ENCODE peak calls at places on chromosomes 4 and X, in seven cellular contexts. L, W, U, E, F, H and Q are unnamed samples.

GRCh38 chr4:19971829-19972228 is 279.9 kb upstream of the SLIT2 start:
- DNase-seq in L (no peak), W (no peak), U (peak), E (no peak), F (no peak), H (no peak), Q (no peak)

GRCh38 chr4:145178740-145179139 is 1.6 kb downstream of the OTUD4 start:
- DNase-seq in L (no peak), W (no peak), U (no peak), E (peak), F (peak), H (no peak), Q (no peak)

GRCh38 chrX:116281106-116281505 is 110.6 kb downstream of the AGTR2 start:
- DNase-seq in L (no peak), W (no peak), U (no peak), E (peak), F (no peak), H (no peak), Q (no peak)

GRCh38 chrX:123121241-123121640 is 62.8 kb upstream of the GRIA3 start:
- DNase-seq in L (no peak), W (no peak), U (peak), E (peak), F (no peak), H (no peak), Q (no peak)

GRCh38 chrX:133939655-133940054 is 45.7 kb downstream of the GPC3 start:
- DNase-seq in L (no peak), W (no peak), U (no peak), E (no peak), F (no peak), H (no peak), Q (no peak)

GRCh38 chrX:26651755-26652154 is 435.8 kb downstream of the MAGEB5 start:
- DNase-seq in L (no peak), W (no peak), U (no peak), E (no peak), F (no peak), H (no peak), Q (no peak)

GRCh38 chr4:3451956-3452355 is 10.2 kb downstream of the HGFAC start:
- DNase-seq in L (no peak), W (peak), U (peak), E (peak), F (no peak), H (no peak), Q (no peak)

GRCh38 chr4:120977435-120977997 is 55.0 kb upstream of the PRDM5 start:
- DNase-seq in L (no peak), W (peak), U (peak), E (peak), F (peak), H (peak), Q (peak)

GRCh38 chr4:173319696-173320095 is 14.5 kb downstream of the HMGB2 start:
- DNase-seq in L (no peak), W (no peak), U (peak), E (no peak), F (no peak), H (no peak), Q (no peak)

GRCh38 chrX:138723301-138723700 is 11.8 kb upstream of the FGF13 start:
- DNase-seq in L (no peak), W (no peak), U (no peak), E (no peak), F (no peak), H (no peak), Q (no peak)

GRCh38 chr4:113469023-113469390 is 292.5 kb downstream of the CAMK2D start:
- DNase-seq in L (no peak), W (no peak), U (no peak), E (no peak), F (no peak), H (no peak), Q (no peak)

GRCh38 chrX:153423652-153424051 is 12.4 kb downstream of the ZFP92 start:
- DNase-seq in L (no peak), W (no peak), U (no peak), E (no peak), F (no peak), H (no peak), Q (no peak)

GRCh38 chr4:78766026-78766425 is 10.1 kb upstream of the BMP2K start:
- DNase-seq in L (no peak), W (peak), U (no peak), E (no peak), F (no peak), H (no peak), Q (no peak)

GRCh38 chr4:101020956-101021355 is 326.4 kb downstream of the PPP3CA start:
- DNase-seq in L (no peak), W (peak), U (peak), E (peak), F (peak), H (peak), Q (no peak)

GRCh38 chrX:7088968-7089615 is 58.4 kb upstream of the STS start:
- DNase-seq in L (no peak), W (no peak), U (no peak), E (no peak), F (peak), H (no peak), Q (no peak)

GRCh38 chrX:34563809-34564208 is 93.3 kb downstream of the TMEM47 start:
- DNase-seq in L (no peak), W (no peak), U (no peak), E (peak), F (no peak), H (no peak), Q (no peak)

GRCh38 chrX:101079223-101079622 is 544 bp downstream of the TMEM35A start:
- DNase-seq in L (no peak), W (no peak), U (no peak), E (no peak), F (no peak), H (no peak), Q (no peak)

GRCh38 chr4:143773998-143774898 is 73.8 kb upstream of the FREM3 start:
- DNase-seq in L (no peak), W (peak), U (peak), E (peak), F (peak), H (peak), Q (peak)

GRCh38 chr4:63937961-63938360 is 471.3 kb downstream of the TECRL start:
- DNase-seq in L (no peak), W (no peak), U (no peak), E (no peak), F (no peak), H (no peak), Q (no peak)

GRCh38 chrX:148567779-148568178 is 67.4 kb downstream of the AFF2 start:
- DNase-seq in L (no peak), W (no peak), U (no peak), E (no peak), F (no peak), H (no peak), Q (no peak)

GRCh38 chr4:105472871-105473339 is 957 bp downstream of the PPA2 start:
- DNase-seq in L (no peak), W (no peak), U (no peak), E (no peak), F (no peak), H (no peak), Q (no peak)

GRCh38 chr4:73583661-73584060 is 36.6 kb downstream of the RASSF6 start:
- DNase-seq in L (no peak), W (no peak), U (no peak), E (no peak), F (no peak), H (no peak), Q (no peak)

GRCh38 chr4:54783402-54784110 is 125.8 kb downstream of the KIT start:
- DNase-seq in L (no peak), W (no peak), U (no peak), E (no peak), F (no peak), H (no peak), Q (no peak)

GRCh38 chr4:141705048-141705746 is 68.8 kb downstream of the IL15 start:
- DNase-seq in L (no peak), W (no peak), U (no peak), E (no peak), F (peak), H (peak), Q (peak)

GRCh38 chrX:63128509-63128908 is 222.6 kb downstream of the SPIN4 start:
- DNase-seq in L (no peak), W (no peak), U (peak), E (peak), F (no peak), H (no peak), Q (no peak)

GRCh38 chrX:143095841-143096240 is 70.1 kb downstream of the SPANXN4 start:
- DNase-seq in L (no peak), W (no peak), U (no peak), E (no peak), F (no peak), H (no peak), Q (no peak)

GRCh38 chr4:7194251-7195137 is 2.2 kb downstream of the SORCS2 start:
- DNase-seq in L (no peak), W (no peak), U (no peak), E (no peak), F (no peak), H (no peak), Q (no peak)

GRCh38 chr4:117400039-117400835 is 314.9 kb upstream of the TRAM1L1 start:
- DNase-seq in L (no peak), W (peak), U (peak), E (peak), F (no peak), H (no peak), Q (no peak)

GRCh38 chrX:118562574-118563164 is 67.1 kb downstream of the DOCK11 start:
- DNase-seq in L (no peak), W (no peak), U (no peak), E (no peak), F (no peak), H (no peak), Q (no peak)

GRCh38 chr4:2339458-2340271 is 77.8 kb upstream of the MXD4 start:
- DNase-seq in L (peak), W (no peak), U (no peak), E (no peak), F (peak), H (no peak), Q (no peak)

GRCh38 chrX:38220936-38221386 is 290 bp upstream of the SRPX start:
- DNase-seq in L (no peak), W (no peak), U (no peak), E (no peak), F (no peak), H (no peak), Q (no peak)

GRCh38 chr4:182293836-182294235 is 50.6 kb downstream of the TENM3 start:
- DNase-seq in L (no peak), W (no peak), U (no peak), E (no peak), F (no peak), H (no peak), Q (no peak)

GRCh38 chr4:89160806-89161205 is 49.5 kb downstream of the TIGD2 start:
- DNase-seq in L (no peak), W (no peak), U (no peak), E (no peak), F (no peak), H (no peak), Q (no peak)
- TF ChIP-seq CTCF in L (no peak), W (no peak), U (no peak), E (no peak), F (no peak), H (no peak), Q (no peak)

GRCh38 chr4:169485791-169486742 is 126.3 kb downstream of the NEK1 start:
- DNase-seq in L (no peak), W (no peak), U (peak), E (peak), F (peak), H (peak), Q (peak)
- TF ChIP-seq CTCF in L (peak), W (peak), U (peak), E (peak), F (peak), H (peak), Q (peak)

GRCh38 chrX:71653344-71653743 is 14.0 kb upstream of the LOC101059915 start:
- DNase-seq in L (no peak), W (no peak), U (no peak), E (no peak), F (no peak), H (no peak), Q (no peak)

GRCh38 chrX:71652405-71652804 is 14.9 kb upstream of the LOC101059915 start:
- DNase-seq in L (no peak), W (peak), U (peak), E (peak), F (peak), H (no peak), Q (peak)

GRCh38 chrX:71650333-71650969 is 16.9 kb upstream of the LOC101059915 start:
- DNase-seq in L (no peak), W (no peak), U (no peak), E (no peak), F (peak), H (no peak), Q (no peak)
- TF ChIP-seq CTCF in L (no peak), W (no peak), U (no peak), E (peak), F (peak), H (peak), Q (peak)

GRCh38 chrX:94831364-94831763 is 1157.4 kb downstream of the FAM133A start:
- DNase-seq in L (no peak), W (no peak), U (no peak), E (peak), F (no peak), H (no peak), Q (no peak)

GRCh38 chrX:94830717-94831116 is 1156.7 kb downstream of the FAM133A start:
- DNase-seq in L (no peak), W (no peak), U (no peak), E (no peak), F (no peak), H (no peak), Q (no peak)

DNA sequence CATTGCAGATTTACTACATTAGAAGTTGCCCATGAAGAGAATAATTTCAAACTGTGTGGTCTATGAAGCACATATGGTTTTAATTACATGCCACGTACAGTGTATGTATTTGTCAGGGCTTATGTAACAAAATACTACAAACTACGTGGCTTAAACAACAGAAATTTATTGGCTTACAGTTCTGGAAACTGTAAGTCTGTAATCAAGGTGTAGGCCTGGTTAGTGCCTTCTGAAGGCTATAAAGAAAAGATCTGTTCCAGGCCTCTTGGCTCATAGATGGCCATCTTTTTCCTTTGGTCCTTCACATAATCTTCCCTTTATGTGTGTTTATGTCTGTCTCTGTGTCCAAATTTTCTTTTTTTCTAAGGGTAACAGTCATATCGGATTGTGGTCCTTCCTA is 1160.2 kb downstream of the FAM133A start:
- DNase-seq in L (no peak), W (no peak), U (no peak), E (no peak), F (no peak), H (no peak), Q (no peak)
- TF ChIP-seq CTCF in L (no peak), W (no peak), U (no peak), E (no peak), F (no peak), H (no peak), Q (no peak)

GRCh38 chr4:38994135-38994534 is 38.1 kb downstream of the TMEM156 start:
- DNase-seq in L (no peak), W (no peak), U (no peak), E (no peak), F (no peak), H (no peak), Q (no peak)

GRCh38 chr4:38990241-38990640 is 42.0 kb downstream of the TMEM156 start:
- DNase-seq in L (no peak), W (no peak), U (no peak), E (no peak), F (no peak), H (no peak), Q (no peak)

GRCh38 chr4:38989487-38989886 is 42.7 kb downstream of the TMEM156 start:
- DNase-seq in L (no peak), W (no peak), U (peak), E (peak), F (no peak), H (no peak), Q (no peak)

GRCh38 chr4:38993683-38994082 is 38.5 kb downstream of the TMEM156 start:
- DNase-seq in L (no peak), W (no peak), U (no peak), E (no peak), F (no peak), H (no peak), Q (no peak)
- TF ChIP-seq CTCF in L (no peak), W (peak), U (peak), E (peak), F (no peak), H (no peak), Q (no peak)

DNA sequence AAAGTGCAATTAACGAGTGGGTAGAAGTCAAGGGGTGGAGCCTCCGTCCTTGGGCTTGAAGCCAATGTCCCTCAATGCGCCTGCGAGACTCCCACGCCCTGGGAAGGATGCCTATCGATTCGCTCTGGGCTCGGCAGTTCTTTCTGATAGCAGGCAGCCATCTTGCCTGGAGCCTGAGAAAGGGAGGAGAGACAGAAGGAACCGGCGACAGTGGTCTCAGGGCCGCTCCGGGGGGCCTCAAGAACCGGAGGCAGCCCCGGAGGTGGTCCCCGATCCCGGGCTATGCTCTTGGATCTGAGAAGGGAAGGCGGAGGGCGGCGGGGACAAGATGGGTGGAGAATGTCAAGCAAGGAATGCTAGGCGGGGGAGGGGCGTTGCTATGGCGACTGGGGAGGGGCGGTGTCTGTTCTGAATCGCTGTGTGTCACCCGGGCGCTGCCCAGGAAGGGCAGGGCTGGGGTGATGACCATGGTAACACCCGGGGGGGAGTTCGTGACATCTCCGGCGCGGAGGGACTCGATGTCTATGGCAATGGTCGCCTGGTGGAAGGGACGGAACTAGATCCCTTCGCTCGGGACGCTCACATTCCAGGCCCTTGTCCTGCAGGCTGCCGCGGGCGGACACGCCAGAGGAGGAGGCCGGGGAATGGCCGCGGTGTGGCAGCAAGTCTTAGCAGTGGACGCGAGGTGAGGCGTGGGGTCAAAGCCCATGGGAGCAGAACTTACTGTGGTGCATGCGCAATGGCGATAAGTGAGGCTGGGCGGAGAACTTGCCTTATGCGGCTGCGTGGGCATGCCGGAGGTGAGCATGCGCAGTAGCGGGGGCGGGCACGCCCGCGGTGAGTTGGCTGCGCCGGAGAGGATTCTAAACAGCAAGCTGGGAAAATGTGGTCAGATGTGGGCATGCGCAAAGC is at the start of gene WDR13:
- DNase-seq in L (peak), W (peak), U (peak), E (peak), F (peak), H (peak), Q (peak)
- TF ChIP-seq CTCF in L (no peak), W (no peak), U (no peak), E (no peak), F (no peak), H (no peak), Q (no peak)

DNA sequence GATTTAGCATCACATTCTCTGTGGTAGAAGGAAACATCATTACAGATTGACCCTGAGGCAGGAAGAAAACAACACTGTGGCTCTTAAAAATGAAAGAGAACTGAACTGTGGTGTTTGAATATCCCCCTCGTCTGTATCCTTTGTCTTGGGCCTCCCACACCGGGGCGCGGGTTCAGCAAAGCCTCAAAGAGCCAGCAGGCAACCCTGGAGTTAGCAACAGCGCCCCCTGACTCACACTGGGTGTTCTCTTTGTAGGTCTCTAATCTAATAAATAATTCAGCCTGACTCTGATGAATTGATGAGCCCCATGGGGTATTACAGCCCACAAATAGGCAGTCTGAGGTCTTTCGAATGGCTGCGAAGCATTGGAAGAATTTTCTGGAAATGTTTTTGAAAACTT is 46.1 kb upstream of the CTSO start:
- DNase-seq in L (no peak), W (no peak), U (no peak), E (no peak), F (peak), H (no peak), Q (peak)
- TF ChIP-seq CTCF in L (no peak), W (peak), U (peak), E (peak), F (no peak), H (no peak), Q (no peak)

DNA sequence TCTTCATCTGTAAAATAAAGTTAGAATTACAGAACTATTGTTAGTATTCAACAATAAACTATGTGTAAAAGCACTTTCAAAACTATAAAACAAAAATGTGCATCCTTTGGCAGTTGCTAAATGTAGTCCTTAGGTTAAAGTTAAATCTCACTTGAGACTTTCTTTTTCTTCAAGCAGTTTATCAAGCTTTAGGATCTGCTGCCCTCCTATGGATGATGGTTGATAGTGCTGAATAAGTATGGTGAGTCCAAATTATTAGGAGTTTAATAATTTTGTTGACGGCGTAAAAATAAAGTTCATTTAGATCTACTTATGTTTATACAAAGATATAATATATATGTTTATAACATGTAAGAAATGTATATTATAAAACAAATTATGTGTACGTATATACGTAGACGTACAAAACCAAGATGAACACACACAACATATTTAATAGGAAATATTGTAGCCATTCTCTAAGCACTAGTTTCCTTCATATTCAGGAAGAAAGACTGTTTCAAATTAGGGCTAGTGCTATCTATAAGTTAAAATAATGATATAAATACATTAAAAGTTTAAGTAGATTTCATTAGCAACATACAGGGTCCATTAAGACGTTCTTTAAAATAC is 22.3 kb downstream of the UGT2A2 start:
- DNase-seq in L (no peak), W (peak), U (peak), E (peak), F (peak), H (peak), Q (no peak)
- TF ChIP-seq CTCF in L (peak), W (peak), U (peak), E (peak), F (peak), H (peak), Q (peak)

GRCh38 chr4:149031399-149031798 is 589.2 kb upstream of the NR3C2 start:
- DNase-seq in L (no peak), W (no peak), U (no peak), E (peak), F (peak), H (no peak), Q (no peak)
- TF ChIP-seq CTCF in L (no peak), W (peak), U (peak), E (peak), F (peak), H (peak), Q (no peak)